ENCODE peak calls at places on chromosomes 16 and 17, in nine cellular contexts. Z is ovary, A is cardiac fibroblast, Y is mucosa of descending colon, S is adrenal gland, O is fibroblast of the aortic adventitia, N is stomach, W is uterus, D is AG10803. L is an unnamed sample.

GRCh38 chr16:1751946-1752345 is 19.4 kb downstream of the NME3 start:
- DNase-seq in Z (no peak), A (no peak), Y (no peak), S (no peak), O (no peak), N (no peak), W (no peak), D (no peak), L (no peak)

GRCh38 chr17:47704781-47705180 is 10.8 kb downstream of the TBKBP1 start:
- DNase-seq in Z (no peak), A (no peak), Y (peak), S (no peak), O (no peak), N (no peak), W (no peak), D (no peak), L (no peak)

GRCh38 chr17:41687828-41688640 is 651 bp upstream of the EIF1 start:
- DNase-seq in Z (peak), A (no peak), Y (peak), S (peak), O (peak), N (peak), W (peak), D (no peak), L (no peak)

GRCh38 chr17:2690165-2691068 is 21.1 kb downstream of the CLUH start:
- DNase-seq in Z (peak), A (no peak), Y (peak), S (peak), O (no peak), N (no peak), W (no peak), D (no peak), L (no peak)

GRCh38 chr16:26391833-26392232 is 674.9 kb upstream of the C16orf82 start:
- DNase-seq in Z (no peak), A (no peak), Y (no peak), S (no peak), O (no peak), N (no peak), W (no peak), D (no peak), L (no peak)

GRCh38 chr16:70441406-70441990 is 2.6 kb upstream of the ST3GAL2 start:
- DNase-seq in Z (no peak), A (no peak), Y (no peak), S (no peak), O (no peak), N (no peak), W (no peak), D (no peak), L (no peak)

GRCh38 chr16:24418729-24419128 is 120.6 kb upstream of the RBBP6 start:
- DNase-seq in Z (no peak), A (no peak), Y (no peak), S (no peak), O (no peak), N (no peak), W (no peak), D (no peak), L (no peak)

GRCh38 chr17:42163113-42163512 is 8.3 kb upstream of the RAB5C start:
- DNase-seq in Z (no peak), A (no peak), Y (peak), S (no peak), O (no peak), N (no peak), W (no peak), D (no peak), L (no peak)

GRCh38 chr16:31327675-31328225 is 27.2 kb upstream of the ITGAX start:
- DNase-seq in Z (no peak), A (no peak), Y (no peak), S (no peak), O (no peak), N (no peak), W (no peak), D (no peak), L (no peak)

GRCh38 chr16:85750021-85750826 is 672 bp downstream of the C16orf74 start:
- DNase-seq in Z (peak), A (peak), Y (peak), S (no peak), O (peak), N (peak), W (peak), D (peak), L (no peak)

GRCh38 chr16:68715471-68715870 is 21.6 kb upstream of the CDH1 start:
- DNase-seq in Z (no peak), A (no peak), Y (peak), S (no peak), O (no peak), N (no peak), W (no peak), D (no peak), L (no peak)

GRCh38 chr17:59533694-59534093 is 31.7 kb upstream of the DHX40 start:
- DNase-seq in Z (no peak), A (no peak), Y (no peak), S (no peak), O (no peak), N (no peak), W (no peak), D (no peak), L (no peak)

GRCh38 chr17:3025421-3026124 is 37.8 kb downstream of the OR1D5 start:
- DNase-seq in Z (no peak), A (no peak), Y (no peak), S (no peak), O (no peak), N (no peak), W (no peak), D (no peak), L (no peak)

GRCh38 chr17:50843150-50843905 is 7.9 kb downstream of the WFIKKN2 start:
- DNase-seq in Z (peak), A (no peak), Y (no peak), S (no peak), O (no peak), N (no peak), W (no peak), D (no peak), L (no peak)

GRCh38 chr16:69396187-69397061 is 10.6 kb upstream of the TERF2 start:
- DNase-seq in Z (peak), A (peak), Y (no peak), S (peak), O (peak), N (peak), W (peak), D (peak), L (peak)

GRCh38 chr17:61400786-61401279 is 1.2 kb downstream of the TBX2 start:
- DNase-seq in Z (no peak), A (peak), Y (no peak), S (no peak), O (peak), N (no peak), W (no peak), D (no peak), L (no peak)

GRCh38 chr17:55768946-55769624 is 18.2 kb downstream of the PCTP start:
- DNase-seq in Z (no peak), A (no peak), Y (no peak), S (no peak), O (peak), N (no peak), W (no peak), D (peak), L (peak)

GRCh38 chr17:55772086-55772485 is 21.2 kb downstream of the PCTP start:
- DNase-seq in Z (no peak), A (no peak), Y (no peak), S (no peak), O (no peak), N (no peak), W (no peak), D (no peak), L (no peak)

GRCh38 chr17:55773671-55774070 is 22.8 kb downstream of the PCTP start:
- DNase-seq in Z (no peak), A (no peak), Y (no peak), S (no peak), O (no peak), N (no peak), W (no peak), D (no peak), L (no peak)

GRCh38 chr17:55769625-55770000 is 18.8 kb downstream of the PCTP start:
- DNase-seq in Z (no peak), A (peak), Y (no peak), S (peak), O (peak), N (no peak), W (no peak), D (peak), L (peak)

GRCh38 chr17:55770220-55770870 is 19.5 kb downstream of the PCTP start:
- DNase-seq in Z (no peak), A (peak), Y (no peak), S (no peak), O (peak), N (no peak), W (no peak), D (peak), L (peak)
- TF ChIP-seq CTCF in Z (peak), A (peak), Y (no peak), S (peak), O (peak), N (peak), W (peak), D (peak), L (peak)

GRCh38 chr17:32541640-32542039 is 54.8 kb downstream of the CDK5R1 start:
- DNase-seq in Z (no peak), A (no peak), Y (no peak), S (no peak), O (no peak), N (no peak), W (no peak), D (no peak), L (no peak)
- H3K4me3 ChIP-seq in Z (no peak), A (no peak), Y (no peak), S (no peak), O (no peak), N (no peak), W (no peak), D (no peak), L (no peak)

GRCh38 chr16:2785101-2785991 is 2.0 kb downstream of the PRSS33 start:
- DNase-seq in Z (no peak), A (no peak), Y (peak), S (peak), O (no peak), N (no peak), W (no peak), D (no peak), L (no peak)
- TF ChIP-seq CTCF in Z (no peak), A (no peak), Y (no peak), S (no peak), O (peak), N (no peak), W (no peak), D (no peak), L (no peak)

DNA sequence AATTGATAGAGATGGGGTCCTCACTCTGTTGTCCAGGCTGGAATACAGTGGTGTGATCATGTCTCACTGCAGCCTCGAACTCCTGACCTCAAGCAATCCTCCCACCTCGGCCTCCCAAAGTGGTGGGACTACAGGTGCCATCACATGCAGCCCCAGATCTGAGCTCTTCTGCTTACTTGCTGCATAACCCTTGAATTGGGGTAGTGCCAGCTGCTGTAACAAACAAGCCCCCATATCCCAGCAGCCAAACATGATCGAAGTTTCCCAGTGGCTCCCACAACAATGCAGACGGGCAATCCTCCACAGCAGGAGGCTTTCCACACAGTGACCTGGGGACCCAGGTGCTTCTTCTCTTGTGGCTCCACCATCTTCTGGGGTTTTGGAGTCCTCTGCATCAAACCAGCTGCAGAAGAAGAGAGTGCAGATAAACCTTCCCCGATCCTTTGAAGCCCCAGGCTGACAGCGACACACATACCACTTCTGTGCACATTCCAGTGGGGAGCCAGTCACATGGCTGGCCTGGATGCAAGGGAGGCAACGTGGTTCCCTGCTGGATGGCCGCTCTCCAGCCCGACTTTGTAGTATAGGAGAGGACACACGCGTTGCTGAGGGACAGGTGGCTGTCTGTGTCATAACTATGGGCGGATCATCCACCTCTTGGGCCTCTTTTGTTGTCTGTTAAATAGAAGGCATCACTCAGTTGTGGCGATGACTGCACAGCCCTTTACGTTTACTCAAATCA is 16.6 kb downstream of the SBK1 start:
- DNase-seq in Z (no peak), A (no peak), Y (no peak), S (no peak), O (no peak), N (no peak), W (no peak), D (no peak), L (no peak)
- H3K4me3 ChIP-seq in Z (no peak), A (no peak), Y (no peak), S (no peak), O (no peak), N (no peak), W (no peak), D (no peak), L (no peak)